ENCODE peak calls at places on chromosomes 7 and 10, in four cellular contexts. A, I, P and U are unnamed samples.

GRCh38 chr10:101238732-101239105 is 9.5 kb upstream of the LBX1 start:
- DNase-seq in P (no peak), I (no peak), A (peak), U (peak)

GRCh38 chr10:71210031-71210871 is 2.1 kb upstream of the UNC5B start:
- DNase-seq in A (no peak), I (no peak), P (no peak), U (no peak)

GRCh38 chr10:49352323-49352722 is 43.6 kb downstream of the DRGX start:
- DNase-seq in A (no peak), P (no peak), I (no peak), U (no peak)

GRCh38 chr7:36777062-36777461 is 52.8 kb upstream of the AOAH start:
- DNase-seq in P (no peak), I (no peak), A (no peak), U (no peak)

GRCh38 chr7:151010307-151011096 is 13.8 kb downstream of the ATG9B start:
- DNase-seq in I (no peak), P (no peak), A (no peak), U (peak)

GRCh38 chr10:88190123-88190522 is 326.7 kb downstream of the PTEN start:
- DNase-seq in P (no peak), A (no peak), I (no peak), U (no peak)

GRCh38 chr10:103622935-103623574 is 129.6 kb downstream of the NEURL1 start:
- DNase-seq in I (no peak), P (no peak), A (no peak), U (no peak)

GRCh38 chr10:65235266-65235665 is 1690.6 kb upstream of the LRRTM3 start:
- DNase-seq in I (no peak), P (no peak), A (no peak), U (no peak)

GRCh38 chr7:158314394-158314793 is 273.2 kb downstream of the PTPRN2 start:
- DNase-seq in P (no peak), I (no peak), A (no peak), U (no peak)

GRCh38 chr7:42671627-42672026 is 240.2 kb downstream of the C7orf25 start:
- DNase-seq in P (no peak), A (no peak), I (no peak), U (no peak)

GRCh38 chr10:132449051-132449825 is 52.2 kb downstream of the PWWP2B start:
- DNase-seq in I (no peak), P (no peak), A (no peak), U (peak)

DNA sequence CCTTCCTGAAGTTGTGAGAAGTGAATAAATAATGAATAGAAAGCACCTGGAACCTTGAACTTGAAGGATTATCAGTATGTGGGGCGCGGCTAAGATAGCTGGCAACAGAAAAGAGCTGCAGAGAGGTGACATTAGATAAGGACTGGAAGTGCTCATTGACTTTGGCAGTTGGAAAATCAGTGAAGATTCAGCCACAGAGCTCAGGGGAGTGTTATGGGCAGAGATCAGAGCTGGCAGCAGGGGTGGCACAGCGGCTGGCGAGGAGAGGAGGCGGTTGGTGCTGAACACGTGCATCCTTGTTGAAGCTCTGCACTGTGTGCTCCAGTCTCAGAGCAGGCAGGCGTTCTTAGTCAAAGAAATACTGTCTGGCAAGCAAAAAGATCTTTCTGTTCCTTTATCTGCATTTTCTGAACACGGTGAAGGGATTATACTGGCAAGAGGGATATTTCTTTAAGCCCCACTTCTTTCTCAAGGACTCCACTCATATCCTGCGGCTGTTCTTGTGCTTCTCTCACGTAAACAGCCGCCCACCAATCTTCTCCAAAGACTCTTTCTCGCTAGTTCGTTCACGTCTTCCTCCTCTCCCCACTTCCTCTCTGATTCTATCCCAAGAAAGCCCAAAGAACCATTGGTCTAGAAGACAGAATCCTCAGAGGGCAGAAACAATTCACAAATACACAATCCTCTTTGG is 38.7 kb upstream of the ADD3 start:
- DNase-seq in I (no peak), A (no peak), P (no peak), U (no peak)
- TF ChIP-seq FOSL1 in I (no peak), A (no peak), P (no peak), U (no peak)

GRCh38 chr7:96495751-96496216 is 173.9 kb upstream of the SLC25A13 start:
- DNase-seq in A (no peak), I (no peak), P (no peak), U (no peak)
- TF ChIP-seq FOSL1 in A (no peak), I (no peak), P (no peak), U (no peak)

GRCh38 chr7:121180436-121181063 is 148.2 kb upstream of the WNT16 start:
- DNase-seq in I (no peak), P (no peak), A (no peak), U (no peak)
- TF ChIP-seq FOSL1 in I (no peak), P (no peak), A (no peak), U (no peak)

GRCh38 chr7:155764432-155764798 is 47.8 kb downstream of the SHH start:
- DNase-seq in I (no peak), P (no peak), A (no peak), U (no peak)
- TF ChIP-seq FOSL1 in I (no peak), P (no peak), A (no peak), U (no peak)

GRCh38 chr7:115183431-115184057 is 261.6 kb downstream of the MDFIC start:
- DNase-seq in I (no peak), P (no peak), A (no peak), U (no peak)
- TF ChIP-seq FOSL1 in I (no peak), P (no peak), A (no peak), U (no peak)